ENCODE peak calls at places on chromosomes 6 and 20, in five cellular contexts. X is transverse colon, S is hepatocyte, Y is psoas muscle, W is colonic mucosa. G is an unnamed sample.

GRCh38 chr20:568097-568864 is 24.7 kb upstream of the CSNK2A1 start:
- DNase-seq in X (no peak), S (no peak), Y (no peak), W (no peak), G (no peak)

GRCh38 chr20:20820780-20821495 is 108.5 kb upstream of the RALGAPA2 start:
- DNase-seq in X (no peak), S (no peak), Y (no peak), W (no peak), G (no peak)

GRCh38 chr6:26532699-26533523 is 5.3 kb upstream of the HMGN4 start:
- DNase-seq in X (peak), S (peak), Y (peak), W (peak), G (peak)

GRCh38 chr6:56954389-56955170 is at the start of gene BEND6:
- DNase-seq in X (peak), S (peak), Y (peak), W (peak), G (no peak)

GRCh38 chr20:47196091-47197081 is 160.1 kb downstream of the ZMYND8 start:
- DNase-seq in X (peak), S (peak), Y (peak), W (peak), G (peak)

GRCh38 chr20:63807654-63808053 is 23.4 kb downstream of the ZBTB46 start:
- DNase-seq in X (no peak), S (no peak), Y (no peak), W (no peak), G (no peak)

GRCh38 chr6:113630738-113631535 is 226.2 kb upstream of the MARCKS start:
- DNase-seq in X (peak), S (peak), Y (no peak), W (no peak), G (no peak)

GRCh38 chr6:47131773-47132172 is 89.6 kb upstream of the ADGRF1 start:
- DNase-seq in X (no peak), S (no peak), Y (no peak), W (no peak), G (no peak)

GRCh38 chr6:113936093-113936934 is 34.6 kb downstream of the HDAC2 start:
- DNase-seq in X (no peak), S (peak), Y (no peak), W (peak), G (no peak)

GRCh38 chr6:112372213-112372806 is 25.2 kb downstream of the RFPL4B start:
- DNase-seq in X (no peak), S (no peak), Y (no peak), W (no peak), G (no peak)

GRCh38 chr6:146768722-146769121 is 169.9 kb downstream of the ADGB start:
- DNase-seq in X (no peak), S (no peak), Y (no peak), W (no peak), G (no peak)

GRCh38 chr6:104855507-104855906 is 4.2 kb downstream of the HACE1 start:
- DNase-seq in X (no peak), S (no peak), Y (no peak), W (no peak), G (no peak)

GRCh38 chr6:55822815-55823214 is 52.6 kb downstream of the BMP5 start:
- DNase-seq in X (no peak), S (no peak), Y (no peak), W (no peak), G (no peak)

GRCh38 chr6:14676084-14676483 is 558.5 kb downstream of the CD83 start:
- DNase-seq in X (no peak), S (no peak), Y (no peak), W (no peak), G (no peak)

GRCh38 chr20:47929368-47930115 is 144.3 kb upstream of the SULF2 start:
- DNase-seq in X (no peak), S (no peak), Y (no peak), W (no peak), G (no peak)

GRCh38 chr20:36061754-36062153 is 92.8 kb upstream of the EPB41L1 start:
- DNase-seq in X (no peak), S (no peak), Y (peak), W (no peak), G (no peak)

GRCh38 chr6:44698602-44699001 is 311.1 kb downstream of the CDC5L start:
- DNase-seq in X (no peak), S (no peak), Y (no peak), W (no peak), G (no peak)

GRCh38 chr6:31336872-31337496 is 20.0 kb downstream of the HLA-B start:
- DNase-seq in X (no peak), S (no peak), Y (no peak), W (no peak), G (no peak)
- H3K27ac ChIP-seq in X (no peak), S (no peak), Y (no peak), W (no peak), G (no peak)

GRCh38 chr6:108698593-108699289 is 138.0 kb downstream of the FOXO3 start:
- DNase-seq in X (no peak), S (no peak), Y (no peak), W (no peak), G (no peak)
- H3K27ac ChIP-seq in X (no peak), S (no peak), Y (no peak), W (no peak), G (no peak)

GRCh38 chr6:125750692-125751333 is 1.4 kb downstream of the HEY2 start:
- DNase-seq in X (no peak), S (no peak), Y (no peak), W (no peak), G (no peak)

GRCh38 chr6:125752773-125753172 is 3.3 kb downstream of the HEY2 start:
- DNase-seq in X (no peak), S (no peak), Y (no peak), W (no peak), G (no peak)

GRCh38 chr6:125751334-125751916 is 2.0 kb downstream of the HEY2 start:
- DNase-seq in X (no peak), S (no peak), Y (no peak), W (no peak), G (no peak)

GRCh38 chr6:125753937-125754259 is 4.5 kb downstream of the HEY2 start:
- DNase-seq in X (no peak), S (no peak), Y (no peak), W (no peak), G (no peak)

GRCh38 chr6:125753218-125753936 is 3.9 kb downstream of the HEY2 start:
- DNase-seq in X (no peak), S (no peak), Y (no peak), W (no peak), G (no peak)
- H3K27ac ChIP-seq in X (no peak), S (no peak), Y (no peak), W (no peak), G (no peak)

GRCh38 chr6:52516269-52516668 is 60.6 kb downstream of the TRAM2 start:
- DNase-seq in X (no peak), S (no peak), Y (no peak), W (no peak), G (no peak)

GRCh38 chr6:52519618-52520017 is 57.2 kb downstream of the TRAM2 start:
- DNase-seq in X (no peak), S (no peak), Y (no peak), W (no peak), G (no peak)

GRCh38 chr6:52516943-52517342 is 59.9 kb downstream of the TRAM2 start:
- DNase-seq in X (no peak), S (no peak), Y (no peak), W (no peak), G (no peak)

GRCh38 chr6:52517502-52518278 is 59.2 kb downstream of the TRAM2 start:
- DNase-seq in X (peak), S (peak), Y (peak), W (peak), G (peak)

GRCh38 chr6:52518279-52518944 is 58.4 kb downstream of the TRAM2 start:
- DNase-seq in X (no peak), S (no peak), Y (no peak), W (no peak), G (no peak)
- H3K27ac ChIP-seq in X (peak), S (peak), Y (peak), W (peak), G (peak)

DNA sequence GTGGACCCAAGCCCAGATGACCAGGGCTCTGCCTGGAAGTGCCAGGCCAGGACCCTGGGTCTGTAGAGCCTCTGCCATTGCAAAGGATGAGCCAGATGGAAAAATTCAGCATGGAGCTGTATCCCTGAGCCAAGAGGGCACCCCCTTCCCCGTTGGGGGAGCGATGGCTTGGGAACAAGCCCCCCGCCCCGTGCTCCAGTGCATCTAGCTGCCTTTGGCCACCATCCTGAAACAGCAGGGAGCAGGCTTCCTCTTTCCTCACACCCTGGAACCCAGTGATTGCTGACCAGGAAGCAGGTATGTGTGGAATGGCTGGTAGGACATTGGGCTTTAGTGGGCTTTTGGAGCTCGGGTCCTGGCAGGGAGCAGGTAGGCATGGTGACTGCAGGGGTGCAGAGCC is 2.2 kb downstream of the MLN start:
- DNase-seq in X (no peak), S (no peak), Y (no peak), W (no peak), G (no peak)
- H3K27ac ChIP-seq in X (no peak), S (no peak), Y (no peak), W (no peak), G (no peak)

GRCh38 chr6:134217110-134217509 is 100.8 kb downstream of the SGK1 start:
- DNase-seq in X (no peak), S (no peak), Y (no peak), W (no peak), G (no peak)
- H3K27ac ChIP-seq in X (no peak), S (no peak), Y (no peak), W (no peak), G (no peak)

GRCh38 chr6:85865665-85866372 is 223.1 kb upstream of the SYNCRIP start:
- DNase-seq in X (no peak), S (peak), Y (no peak), W (peak), G (no peak)
- H3K27ac ChIP-seq in X (peak), S (no peak), Y (no peak), W (no peak), G (no peak)

G was measured in Peyer's patch.